ENCODE peak calls at places on chromosomes 1 and 21, in five cellular contexts. E, N, Q, Z and O are unnamed samples.

GRCh38 chr1:46519209-46519608 is 29.6 kb downstream of the DMBX1 start:
- DNase-seq in E (no peak), Z (no peak), Q (no peak), N (no peak), O (no peak)

GRCh38 chr1:36760081-36760480 is 274.2 kb downstream of the GRIK3 start:
- DNase-seq in E (no peak), Z (no peak), N (no peak), Q (no peak), O (no peak)

GRCh38 chr1:44436401-44437394 is 31.6 kb downstream of the RNF220 start:
- DNase-seq in Q (no peak), N (no peak), E (no peak), Z (no peak), O (no peak)

GRCh38 chr1:72037745-72038343 is 244.5 kb downstream of the NEGR1 start:
- DNase-seq in Q (no peak), E (peak; percentile 9), Z (peak; percentile 25), N (peak; percentile 33), O (peak; percentile 39)

GRCh38 chr1:94617139-94617805 is 75.7 kb upstream of the F3 start:
- DNase-seq in Z (no peak), N (no peak), E (no peak), Q (no peak), O (no peak)

GRCh38 chr1:168138134-168138533 is 1.4 kb upstream of the GPR161 start:
- DNase-seq in Z (no peak), E (no peak), N (no peak), Q (no peak), O (no peak)

GRCh38 chr1:94244816-94245215 is 7.4 kb upstream of the ARHGAP29 start:
- DNase-seq in Q (no peak), E (no peak), N (no peak), Z (no peak), O (no peak)

GRCh38 chr1:59568158-59568935 is 246.4 kb upstream of the HOOK1 start:
- DNase-seq in Z (no peak), E (no peak), Q (no peak), N (no peak), O (no peak)

GRCh38 chr1:238438296-238439275 is 547.9 kb upstream of the ZP4 start:
- DNase-seq in N (no peak), Q (no peak), Z (no peak), E (no peak), O (no peak)

GRCh38 chr1:221025391-221026355 is 146.4 kb downstream of the HLX start:
- DNase-seq in E (no peak), Z (no peak), Q (no peak), N (no peak), O (no peak)

GRCh38 chr21:45377866-45378257 is 27.1 kb upstream of the COL18A1 start:
- DNase-seq in E (no peak), Z (no peak), N (no peak), Q (no peak), O (no peak)

GRCh38 chr1:31848381-31848897 is 32.6 kb upstream of the SPOCD1 start:
- DNase-seq in N (no peak), Q (no peak), E (peak; percentile 41), Z (no peak), O (no peak)

GRCh38 chr21:42191978-42192595 is 26.9 kb upstream of the ABCG1 start:
- DNase-seq in N (peak; percentile 44), Q (no peak), E (no peak), Z (no peak), O (no peak)

GRCh38 chr1:51346086-51346942 is 16.0 kb upstream of the TTC39A start:
- DNase-seq in N (no peak), Q (no peak), E (no peak), Z (no peak), O (no peak)

GRCh38 chr1:212423879-212424278 is 8.8 kb upstream of the NENF start:
- DNase-seq in N (no peak), Q (no peak), E (no peak), Z (no peak), O (no peak)

GRCh38 chr21:44480200-44481065 is 25.1 kb downstream of the LRRC3 start:
- DNase-seq in Z (no peak), Q (no peak), E (no peak), N (no peak), O (no peak)

GRCh38 chr1:19799233-19799876 is 361 bp downstream of the TMCO4 start:
- DNase-seq in Z (no peak), E (peak; percentile 68), Q (no peak), N (no peak), O (no peak)

GRCh38 chr1:39646232-39647081 is 7.0 kb upstream of the HEYL start:
- DNase-seq in Z (peak; percentile 46), N (no peak), E (no peak), Q (peak; percentile 77), O (no peak)

GRCh38 chr1:94302497-94302896 is 65.1 kb upstream of the ARHGAP29 start:
- DNase-seq in Q (no peak), N (no peak), Z (no peak), E (no peak), O (no peak)

GRCh38 chr21:43916691-43917514 is 51.9 kb downstream of the AGPAT3 start:
- DNase-seq in Z (no peak), N (no peak), E (peak; percentile 68), Q (no peak), O (no peak)

GRCh38 chr1:240579511-240579910 is 32.4 kb downstream of the GREM2 start:
- DNase-seq in Z (no peak), N (no peak), E (no peak), Q (no peak), O (no peak)

GRCh38 chr1:2240251-2241156 is 12.4 kb downstream of the SKI start:
- DNase-seq in Z (no peak), Q (no peak), E (no peak), N (no peak), O (no peak)

GRCh38 chr21:43276811-43277210 is 108.0 kb downstream of the CRYAA start:
- DNase-seq in Z (no peak), Q (no peak), E (no peak), N (no peak), O (no peak)

GRCh38 chr21:42106425-42106824 is 35.3 kb downstream of the UMODL1 start:
- DNase-seq in N (no peak), Q (no peak), E (no peak), Z (no peak), O (no peak)

GRCh38 chr1:119308806-119309205 is 59.8 kb upstream of the HAO2 start:
- DNase-seq in Z (no peak), E (no peak), Q (no peak), N (no peak), O (no peak)

GRCh38 chr1:16162163-16162822 is 6.4 kb upstream of the EPHA2 start:
- DNase-seq in Q (peak; percentile 89), Z (peak; percentile 74), N (no peak), E (peak; percentile 65), O (no peak)